ENCODE peak calls at places on chromosomes 11 and 22, in four cellular contexts. J, R, K and W are unnamed samples.

GRCh38 chr11:6418958-6419611 is at the start of gene APBB1:
- DNase-seq in K (peak), R (peak), J (peak), W (peak)

GRCh38 chr11:120606116-120607010 is 94.8 kb downstream of the GRIK4 start:
- DNase-seq in J (no peak), R (no peak), K (no peak), W (no peak)

GRCh38 chr11:33237039-33237597 is 20.1 kb upstream of the HIPK3 start:
- DNase-seq in K (no peak), J (no peak), R (no peak), W (no peak)

GRCh38 chr11:6986487-6986886 is 33.7 kb downstream of the ZNF214 start:
- DNase-seq in R (no peak), J (no peak), K (no peak), W (no peak)

GRCh38 chr11:80538040-80538439 is 1097.2 kb upstream of the TENM4 start:
- DNase-seq in R (no peak), J (no peak), K (no peak), W (no peak)

GRCh38 chr11:78188012-78188808 is at the start of gene KCTD21:
- DNase-seq in R (peak), J (peak), K (peak), W (peak)

GRCh38 chr11:94028436-94028835 is 7.3 kb downstream of the HEPHL1 start:
- DNase-seq in K (no peak), R (peak), J (peak), W (peak)

GRCh38 chr22:20952544-20953341 is 14.3 kb upstream of the AIFM3 start:
- DNase-seq in J (no peak), K (no peak), R (no peak), W (no peak)

GRCh38 chr11:77580712-77581337 is 8.9 kb upstream of the AQP11 start:
- DNase-seq in R (no peak), K (no peak), J (no peak), W (peak)

GRCh38 chr11:88480217-88480616 is 142.7 kb upstream of the CTSC start:
- DNase-seq in K (no peak), J (peak), R (peak), W (peak)

GRCh38 chr11:71433648-71434450 is 14.3 kb downstream of the DHCR7 start:
- DNase-seq in K (peak), R (no peak), J (peak), W (peak)

GRCh38 chr22:19721486-19722172 is 1.7 kb upstream of the GP1BB start:
- DNase-seq in J (no peak), K (no peak), R (no peak), W (no peak)

GRCh38 chr22:24066872-24067271 is 55.8 kb downstream of the CABIN1 start:
- DNase-seq in R (no peak), K (no peak), J (no peak), W (no peak)

GRCh38 chr11:34154059-34154875 is 48.8 kb downstream of the NAT10 start:
- DNase-seq in R (no peak), K (no peak), J (no peak), W (no peak)

GRCh38 chr22:46278656-46279645 is 11.1 kb downstream of the TTC38 start:
- DNase-seq in J (no peak), K (no peak), R (no peak), W (no peak)

GRCh38 chr11:85257837-85258236 is 369.3 kb downstream of the DLG2 start:
- DNase-seq in R (no peak), J (no peak), K (no peak), W (no peak)

GRCh38 chr11:1293619-1294015 is 15.8 kb downstream of the TOLLIP start:
- DNase-seq in R (no peak), K (peak), J (no peak), W (no peak)

GRCh38 chr11:1443737-1444136 is 42.8 kb downstream of the MOB2 start:
- DNase-seq in K (no peak), R (no peak), J (no peak), W (no peak)

GRCh38 chr11:69121621-69122336 is 34.0 kb upstream of the SMIM38 start:
- DNase-seq in J (no peak), K (no peak), R (no peak), W (no peak)

GRCh38 chr11:2862395-2862949 is 23.1 kb downstream of the CDKN1C start:
- DNase-seq in K (no peak), R (no peak), J (no peak), W (no peak)

GRCh38 chr11:99614353-99614752 is 593.6 kb downstream of the CNTN5 start:
- DNase-seq in R (no peak), K (no peak), J (no peak), W (no peak)

GRCh38 chr22:22935546-22936157 is 48.0 kb downstream of the IGLL5 start:
- DNase-seq in R (no peak), J (no peak), K (no peak), W (no peak)

GRCh38 chr11:99686838-99687237 is 666.1 kb downstream of the CNTN5 start:
- DNase-seq in K (no peak), R (no peak), J (no peak), W (no peak)

GRCh38 chr11:26219506-26220117 is 112.3 kb upstream of the ANO3 start:
- DNase-seq in K (no peak), J (peak), R (no peak), W (peak)

GRCh38 chr11:2190670-2191471 is 19.3 kb upstream of the TH start:
- DNase-seq in K (no peak), J (no peak), R (no peak), W (no peak)

GRCh38 chr11:115741376-115741775 is 237.2 kb upstream of the CADM1 start:
- DNase-seq in R (no peak), K (no peak), J (no peak), W (no peak)

GRCh38 chr11:67270256-67271211 is 4.3 kb downstream of the GRK2 start:
- DNase-seq in J (peak), K (peak), R (no peak), W (peak)

GRCh38 chr22:29369460-29369859 is 18.9 kb downstream of the AP1B1 start:
- DNase-seq in J (peak), R (peak), K (peak), W (peak)

GRCh38 chr11:8082391-8083087 is 1.5 kb downstream of the TUB start:
- DNase-seq in K (no peak), J (no peak), R (peak), W (no peak)

GRCh38 chr22:25281675-25282345 is 62.4 kb downstream of the CRYBB2 start:
- DNase-seq in J (no peak), K (no peak), R (no peak), W (no peak)

GRCh38 chr22:25282671-25283561 is 63.5 kb downstream of the CRYBB2 start:
- DNase-seq in R (no peak), K (no peak), J (no peak), W (no peak)

GRCh38 chr22:25282346-25282670 is 62.9 kb downstream of the CRYBB2 start:
- DNase-seq in R (no peak), K (no peak), J (no peak), W (no peak)
- H3K4me3 ChIP-seq in R (no peak), K (no peak), J (no peak), W (no peak)

GRCh38 chr22:30371981-30372380 is 15.2 kb downstream of the CCDC157 start:
- DNase-seq in R (no peak), K (no peak), J (no peak), W (no peak)

GRCh38 chr22:30368420-30368819 is 11.6 kb downstream of the CCDC157 start:
- DNase-seq in R (no peak), J (no peak), K (no peak), W (no peak)

GRCh38 chr22:30372915-30373314 is 14.3 kb downstream of the RNF215 start:
- DNase-seq in J (no peak), K (no peak), R (no peak), W (no peak)

GRCh38 chr22:30371321-30371720 is 14.5 kb downstream of the CCDC157 start:
- DNase-seq in R (no peak), K (no peak), J (no peak), W (no peak)

GRCh38 chr22:30370681-30371080 is 13.9 kb downstream of the CCDC157 start:
- DNase-seq in J (no peak), R (no peak), K (no peak), W (no peak)
- TF ChIP-seq CTCF in J (no peak), R (no peak), K (no peak), W (no peak)

DNA sequence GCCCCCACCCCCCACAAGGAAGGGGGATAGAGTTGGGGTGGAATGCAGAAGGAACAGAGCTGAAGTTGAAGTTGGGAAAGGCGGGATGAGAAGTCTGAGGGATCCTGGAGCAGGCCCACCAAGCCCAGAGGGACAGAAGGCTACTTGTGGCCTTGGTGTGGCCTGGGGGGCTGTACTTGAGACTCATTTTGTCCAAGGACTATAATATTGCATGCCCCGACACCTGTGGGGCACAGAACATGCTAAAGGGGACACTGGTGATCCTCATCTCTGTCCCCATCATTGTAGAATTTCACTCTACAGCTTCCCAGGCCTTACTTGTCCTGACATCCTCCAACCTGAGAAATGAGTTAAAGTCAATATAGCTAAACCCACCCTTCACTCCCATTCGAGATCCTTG is 1.3 kb downstream of the ESAM start:
- DNase-seq in R (no peak), J (no peak), K (no peak), W (no peak)
- H3K4me3 ChIP-seq in R (no peak), J (no peak), K (peak), W (no peak)

GRCh38 chr22:49433717-49434611 is 393.7 kb downstream of the BRD1 start:
- DNase-seq in J (no peak), R (no peak), K (peak), W (no peak)
- TF ChIP-seq CTCF in J (no peak), R (no peak), K (no peak), W (no peak)

DNA sequence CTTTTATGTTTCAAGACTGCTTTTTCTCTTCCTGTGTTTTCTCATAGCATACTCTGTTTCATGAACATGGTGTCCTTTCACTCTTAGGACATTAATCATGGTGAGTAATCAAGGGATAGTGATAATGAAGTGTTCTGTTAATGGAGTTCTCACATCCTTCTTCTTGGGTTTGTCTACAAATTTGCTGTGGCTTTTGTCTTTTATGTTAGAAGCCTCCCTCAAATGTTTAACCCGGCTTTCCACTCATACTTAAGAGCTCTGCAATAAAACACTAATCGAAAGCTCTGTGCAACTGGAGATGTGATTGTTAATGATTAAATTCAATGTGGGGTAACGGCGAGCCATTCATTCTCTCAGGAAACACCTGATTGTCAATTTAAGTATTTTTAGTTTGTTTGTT is 593.6 kb downstream of the NELL1 start:
- DNase-seq in R (no peak), K (no peak), J (no peak), W (no peak)
- H3K4me3 ChIP-seq in R (no peak), K (no peak), J (no peak), W (no peak)

DNA sequence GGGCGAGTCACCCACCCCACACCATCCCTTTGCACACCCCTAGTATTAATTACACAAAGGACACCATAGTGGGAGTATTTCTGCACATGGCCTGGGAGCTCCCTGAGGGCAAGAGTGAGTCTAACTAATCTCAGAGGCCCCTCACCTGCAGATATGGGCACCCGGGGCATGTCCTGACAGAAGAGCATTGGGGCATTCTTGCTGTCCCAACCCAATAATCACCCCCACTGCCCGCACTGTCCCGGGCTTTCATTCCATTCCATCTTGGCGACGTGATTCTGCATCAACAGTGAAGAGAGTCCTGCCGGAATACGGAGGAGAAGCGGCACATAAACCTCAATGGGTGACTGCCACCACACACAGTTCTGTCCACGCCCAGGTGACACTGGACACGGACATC is 38.3 kb downstream of the SCUBE1 start:
- DNase-seq in R (no peak), J (no peak), K (no peak), W (no peak)
- TF ChIP-seq CTCF in R (no peak), J (no peak), K (no peak), W (no peak)

DNA sequence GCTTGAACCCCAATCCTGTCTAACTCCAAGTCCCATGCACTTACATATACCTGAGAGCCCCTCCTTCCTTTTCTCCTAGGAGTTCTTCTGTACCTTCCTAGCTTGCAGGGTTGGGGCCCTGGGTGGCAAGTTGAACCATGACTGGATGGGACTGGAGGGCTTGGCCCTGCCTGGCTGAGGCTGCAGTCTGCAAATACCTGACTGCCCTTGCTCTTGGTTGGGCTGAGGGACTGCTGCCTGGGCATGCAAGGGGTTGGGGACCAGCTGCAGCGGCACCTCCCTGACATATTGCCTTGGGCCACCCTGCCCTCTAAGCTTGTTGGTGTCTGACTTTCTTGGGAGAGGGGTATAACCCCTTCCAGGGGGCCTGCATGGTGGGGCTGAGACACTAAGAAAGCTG is 9.8 kb upstream of the SLC39A13 start:
- DNase-seq in J (no peak), K (no peak), R (no peak), W (no peak)
- H3K4me3 ChIP-seq in J (no peak), K (no peak), R (no peak), W (no peak)

DNA sequence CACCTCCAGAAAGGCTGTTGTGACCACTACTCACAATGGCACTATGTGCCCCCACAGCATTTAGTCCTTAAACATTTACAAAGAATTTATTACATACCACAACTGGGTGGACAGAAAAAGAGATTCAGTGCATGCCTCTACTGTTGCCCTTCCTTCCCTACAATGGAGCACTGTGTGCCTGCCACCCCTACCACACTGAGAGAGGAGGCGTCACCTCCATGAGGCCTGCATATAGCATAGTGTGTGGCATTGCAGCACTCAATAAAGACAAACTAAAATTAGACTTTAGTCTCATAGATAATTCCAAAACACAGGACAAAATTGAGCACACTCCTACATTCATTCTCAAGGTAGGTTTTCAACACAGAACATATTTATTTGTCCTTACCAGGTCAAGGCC is 25.8 kb downstream of the THAP12 start:
- DNase-seq in J (no peak), K (no peak), R (no peak), W (no peak)
- TF ChIP-seq CTCF in J (no peak), K (no peak), R (no peak), W (no peak)

DNA sequence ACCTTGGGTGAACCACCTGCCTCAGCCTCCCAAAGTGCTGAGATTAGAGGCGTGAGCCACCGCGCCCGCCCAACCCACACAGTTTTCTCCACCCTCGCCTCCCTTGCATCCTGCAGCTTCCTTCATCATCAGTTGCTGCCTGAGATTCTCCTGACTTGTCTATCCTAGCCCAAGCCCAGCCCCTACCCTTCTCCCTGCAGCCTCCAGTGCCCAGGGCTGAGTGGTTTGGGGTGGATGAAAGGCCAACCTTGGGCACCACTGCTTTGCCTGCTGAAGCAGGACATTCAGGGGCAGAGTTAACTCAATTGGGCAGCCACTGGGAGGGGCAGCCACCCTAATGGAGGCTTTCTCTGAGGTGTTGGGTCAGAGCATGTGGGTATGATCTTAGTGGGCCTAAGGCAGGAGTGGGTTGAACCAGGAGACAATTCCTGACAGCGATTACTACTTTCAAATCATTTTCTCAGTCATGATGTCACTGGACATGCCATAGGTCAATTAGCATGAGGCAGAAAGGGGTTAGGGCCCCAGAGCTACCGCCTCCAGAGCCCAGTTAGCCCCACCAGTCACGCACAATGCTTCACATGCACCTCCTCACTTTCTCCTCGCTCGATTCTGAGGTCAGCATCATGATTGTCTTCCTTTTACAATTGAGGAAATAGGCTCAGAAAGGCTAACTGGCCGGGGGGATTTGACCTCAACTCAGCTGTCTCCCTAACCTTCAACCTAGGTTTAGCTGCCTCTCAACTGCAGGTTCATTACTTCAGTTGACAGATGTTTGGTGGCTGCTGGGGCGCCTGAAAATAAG is 1.0 kb upstream of the FKBP2 start:
- DNase-seq in K (no peak), J (no peak), R (no peak), W (no peak)
- H3K4me3 ChIP-seq in K (peak), J (peak), R (peak), W (peak)